ENCODE peak calls at places on chromosomes 16 and 17, in six cellular contexts. D, N, E, H, O and F are unnamed samples.
A peak's percentile ranks its signal among the peaks of the same experiment; 100 is the strongest.

GRCh38 chr17:58320570-58321323 is 7.8 kb downstream of the TSPOAP1 start:
- DNase-seq in D (no peak), E (no peak), H (no peak), N (no peak), O (no peak), F (no peak)

GRCh38 chr16:4180511-4180910 is 61.4 kb downstream of the SRL start:
- DNase-seq in E (no peak), D (no peak), H (no peak), N (no peak), O (no peak), F (no peak)

GRCh38 chr17:7837375-7838290 is 3.6 kb downstream of the KDM6B start:
- DNase-seq in D (no peak), H (no peak), E (no peak), O (no peak), N (no peak), F (no peak)

GRCh38 chr16:3036726-3037315 is at the start of gene BICDL2:
- DNase-seq in N (no peak), D (no peak), H (no peak), E (no peak), O (no peak), F (no peak)

GRCh38 chr17:41848788-41849187 is 11.2 kb downstream of the KLHL10 start:
- DNase-seq in H (no peak), O (no peak), D (no peak), E (no peak), N (no peak), F (no peak)

GRCh38 chr16:85041184-85041928 is 13.8 kb downstream of the KIAA0513 start:
- DNase-seq in O (no peak), E (peak; percentile 30), D (no peak), N (no peak), H (no peak), F (no peak)

GRCh38 chr16:81697321-81697885 is 81.7 kb upstream of the PLCG2 start:
- DNase-seq in N (peak; percentile 68), E (peak; percentile 76), O (peak; percentile 91), H (peak; percentile 31), D (peak; percentile 14), F (no peak)

GRCh38 chr16:11698271-11698689 is 30.0 kb downstream of the SNN start:
- DNase-seq in H (no peak), O (peak; percentile 26), E (no peak), D (no peak), N (no peak), F (no peak)

GRCh38 chr17:73553311-73553710 is 90.9 kb downstream of the SDK2 start:
- DNase-seq in D (no peak), H (no peak), N (no peak), E (no peak), O (no peak), F (no peak)

GRCh38 chr17:8121531-8122390 is 2.1 kb downstream of the HES7 start:
- DNase-seq in E (peak; percentile 72), H (no peak), O (peak; percentile 62), D (peak; percentile 57), N (peak; percentile 44), F (peak; percentile 74)

GRCh38 chr16:89435051-89435450 is 55.3 kb downstream of the ANKRD11 start:
- DNase-seq in O (no peak), H (no peak), D (no peak), N (no peak), E (no peak), F (no peak)

GRCh38 chr17:65750678-65751077 is 189.2 kb upstream of the AXIN2 start:
- DNase-seq in H (no peak), O (peak; percentile 8), N (peak; percentile 87), D (no peak), E (peak; percentile 75), F (no peak)

GRCh38 chr17:46737331-46737730 is 81.2 kb downstream of the WNT3 start:
- DNase-seq in D (no peak), N (no peak), E (no peak), H (peak; percentile 38), O (no peak), F (no peak)